ENCODE peak calls at places on chromosomes 16 and 17, in eight cellular contexts. E is pancreas, F is PC-9, D is stomach, B is PC-3, L is right lobe of liver, W is Caco-2, Z is HCT116. A is an unnamed sample. For H3K36me3 and H3K27me3, the result is how much of the 10 kb centered on the place peaks cover.

GRCh38 chr17:40779181-40779909 is 3.0 kb downstream of the KRT27 start:
- DNase-seq in E (peak), F (peak), D (no peak), B (no peak), L (no peak), W (no peak), Z (no peak), A (no peak)

GRCh38 chr17:51000835-51001638 is 119.6 kb downstream of the SPAG9 start:
- DNase-seq in E (no peak), F (peak), D (no peak), B (peak), L (no peak), W (no peak), Z (peak), A (peak)

GRCh38 chr16:21603920-21604319 is 4.5 kb downstream of the METTL9 start:
- DNase-seq in E (no peak), F (no peak), D (no peak), B (no peak), L (no peak), W (no peak), Z (no peak), A (no peak)

GRCh38 chr17:82077617-82078358 is 12.2 kb upstream of the DUS1L start:
- DNase-seq in E (peak), F (no peak), D (no peak), B (no peak), L (no peak), W (no peak), Z (no peak), A (peak)

GRCh38 chr17:9220466-9221230 is 199.3 kb downstream of the NTN1 start:
- DNase-seq in E (no peak), F (no peak), D (no peak), B (no peak), L (no peak), W (no peak), Z (no peak), A (peak)

GRCh38 chr17:51118330-51119195 is 2.1 kb downstream of the SPAG9 start:
- DNase-seq in E (peak), F (no peak), D (peak), B (peak), L (peak), W (no peak), Z (no peak), A (no peak)

GRCh38 chr16:3999890-4000325 is 116.3 kb downstream of the ADCY9 start:
- DNase-seq in E (no peak), F (no peak), D (no peak), B (no peak), L (no peak), W (no peak), Z (no peak), A (no peak)

GRCh38 chr17:45341389-45342158 is 24.8 kb upstream of the MAP3K14 start:
- DNase-seq in E (no peak), F (peak), D (no peak), B (peak), L (peak), W (peak), Z (peak), A (peak)

GRCh38 chr16:67304006-67304405 is 22.5 kb downstream of the KCTD19 start:
- DNase-seq in E (no peak), F (no peak), D (no peak), B (no peak), L (no peak), W (no peak), Z (no peak), A (no peak)

GRCh38 chr17:8581002-8581658 is 49.4 kb downstream of the MYH10 start:
- DNase-seq in E (no peak), F (no peak), D (no peak), B (no peak), L (no peak), W (no peak), Z (no peak), A (no peak)

GRCh38 chr17:71251936-71252335 is 868.9 kb upstream of the SOX9 start:
- DNase-seq in E (no peak), F (no peak), D (no peak), B (no peak), L (no peak), W (no peak), Z (no peak), A (no peak)

GRCh38 chr16:88684569-88685155 is 1.6 kb downstream of the SNAI3 start:
- DNase-seq in E (no peak), F (no peak), D (no peak), B (no peak), L (no peak), W (no peak), Z (no peak), A (peak)

DNA sequence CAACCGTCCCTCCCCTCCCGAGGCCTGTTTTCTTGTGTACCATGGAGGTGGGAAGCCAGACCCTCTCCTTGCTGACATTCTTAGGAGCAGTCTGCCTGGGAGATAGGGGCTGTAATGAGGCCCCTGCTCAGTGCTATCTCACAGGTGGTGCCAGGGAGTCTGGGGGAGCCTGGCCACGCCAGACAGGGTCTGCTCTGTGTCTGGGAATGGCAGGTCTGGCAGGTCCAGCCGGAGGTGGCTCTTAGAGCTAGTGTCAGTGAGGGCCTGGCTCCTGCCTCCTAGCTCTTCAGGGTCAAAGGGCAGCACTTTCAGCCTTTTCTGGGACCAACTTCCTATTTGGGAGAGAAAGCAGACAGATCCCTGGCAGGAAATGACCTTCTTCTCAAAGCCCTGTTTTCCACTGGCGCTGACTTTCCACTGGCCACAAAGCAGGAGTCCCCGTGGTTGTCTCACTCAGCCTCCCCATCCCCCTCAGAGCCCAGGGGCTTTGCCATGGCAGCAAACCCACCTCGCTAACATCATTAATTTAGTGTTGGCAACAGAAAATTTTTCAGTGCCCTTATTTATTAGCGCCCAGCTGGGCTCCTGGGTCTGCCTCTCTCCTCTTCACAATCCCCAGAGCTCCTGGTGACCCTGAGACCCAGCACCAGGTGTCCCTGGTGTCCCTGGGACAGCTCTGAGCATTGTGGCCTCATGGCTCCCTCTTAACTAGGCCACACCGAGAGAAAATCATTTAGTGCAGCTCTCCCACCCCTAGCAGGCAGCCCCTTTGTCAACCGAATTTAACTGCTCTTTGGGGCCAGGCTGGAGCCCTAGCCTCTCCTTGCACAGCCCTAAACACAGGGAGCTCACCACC is 24.0 kb upstream of the DOK4 start:
- DNase-seq in E (no peak), F (no peak), D (no peak), B (no peak), L (no peak), W (no peak), Z (no peak), A (peak)
- H3K4me3 ChIP-seq in E (no peak), F (no peak), D (no peak), B (no peak), L (no peak), W (no peak), Z (no peak), A (no peak)

GRCh38 chr17:19383681-19384470 is 3.1 kb downstream of the MFAP4 start:
- DNase-seq in E (no peak), F (no peak), D (no peak), B (no peak), L (peak), W (no peak), Z (no peak), A (no peak)

GRCh38 chr17:19382581-19383444 is 4.2 kb downstream of the MFAP4 start:
- DNase-seq in E (no peak), F (no peak), D (no peak), B (no peak), L (peak), W (no peak), Z (no peak), A (no peak)

GRCh38 chr17:19381361-19381740 is 3.1 kb downstream of the MAPK7 start:
- DNase-seq in E (no peak), F (no peak), D (no peak), B (no peak), L (peak), W (no peak), Z (no peak), A (no peak)

GRCh38 chr17:19380551-19381284 is 2.4 kb downstream of the MAPK7 start:
- DNase-seq in E (no peak), F (no peak), D (no peak), B (no peak), L (peak), W (no peak), Z (no peak), A (no peak)

DNA sequence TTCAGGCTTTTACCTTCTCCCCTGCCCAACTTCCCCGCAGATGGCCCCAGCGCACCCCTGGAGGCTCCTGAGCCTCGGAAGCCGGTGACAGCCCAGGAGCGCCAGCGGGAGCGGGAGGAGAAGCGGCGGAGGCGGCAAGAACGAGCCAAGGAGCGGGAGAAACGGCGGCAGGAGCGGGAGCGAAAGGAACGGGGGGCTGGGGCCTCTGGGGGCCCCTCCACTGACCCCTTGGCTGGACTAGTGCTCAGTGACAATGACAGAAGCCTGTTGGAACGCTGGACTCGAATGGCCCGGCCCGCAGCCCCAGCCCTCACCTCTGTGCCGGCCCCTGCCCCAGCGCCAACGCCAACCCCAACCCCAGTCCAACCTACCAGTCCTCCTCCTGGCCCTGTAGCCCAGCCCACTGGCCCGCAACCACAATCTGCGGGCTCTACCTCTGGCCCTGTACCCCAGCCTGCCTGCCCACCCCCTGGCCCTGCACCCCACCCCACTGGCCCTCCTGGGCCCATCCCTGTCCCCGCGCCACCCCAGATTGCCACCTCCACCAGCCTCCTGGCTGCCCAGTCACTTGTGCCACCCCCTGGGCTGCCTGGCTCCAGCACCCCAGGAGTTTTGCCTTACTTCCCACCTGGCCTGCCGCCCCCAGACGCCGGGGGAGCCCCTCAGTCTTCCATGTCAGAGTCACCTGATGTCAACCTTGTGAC is 3.6 kb downstream of the MAPK7 start:
- DNase-seq in E (no peak), F (no peak), D (no peak), B (no peak), L (peak), W (no peak), Z (no peak), A (no peak)
- H3K36me3 ChIP-seq in E (under half), F (under half), D (under half), B (under half), L (under half), W (under half), Z (under half), A (under half)

DNA sequence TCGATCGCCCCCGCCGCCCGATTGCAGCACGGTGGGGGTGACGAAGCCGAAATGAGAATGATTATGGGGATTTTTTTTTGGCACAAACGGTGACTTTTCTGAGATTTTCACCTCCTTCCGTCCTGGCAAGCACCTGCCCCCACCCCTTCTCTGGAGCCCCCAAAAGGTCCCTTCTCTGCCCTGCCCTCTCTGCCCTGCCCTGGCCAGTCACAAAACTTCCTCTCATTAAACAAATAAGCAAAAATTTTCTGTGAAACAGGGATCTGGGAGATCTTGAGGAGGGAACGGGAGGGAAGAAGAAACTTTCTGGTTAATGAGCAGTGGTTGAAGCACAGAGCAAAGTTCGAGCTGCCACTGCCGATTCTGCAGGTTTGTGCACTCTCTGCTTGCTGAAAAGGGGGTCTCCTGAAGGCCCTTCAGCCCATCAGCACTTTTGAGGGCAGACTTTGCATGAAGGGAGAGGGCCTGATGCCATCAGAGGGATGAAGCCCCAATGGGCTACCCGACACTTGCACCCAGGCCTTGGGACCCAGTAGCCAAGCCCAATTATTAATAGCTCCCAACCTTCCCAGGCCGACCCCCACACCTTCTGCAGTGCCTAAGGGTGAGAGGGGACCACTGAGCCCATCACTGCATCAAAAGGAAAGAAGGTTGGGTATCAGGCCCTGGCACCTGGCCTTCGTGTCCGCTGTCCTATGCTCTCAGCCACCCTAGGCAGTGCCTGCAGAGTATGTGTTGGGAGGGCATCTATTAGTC is 1.0 kb upstream of the HOXB8 start:
- DNase-seq in E (no peak), F (no peak), D (no peak), B (peak), L (no peak), W (no peak), Z (no peak), A (no peak)
- H3K27me3 ChIP-seq in E (under half), F (under half), D (half or more), B (half or more), L (under half), W (under half), Z (under half), A (half or more)

GRCh38 chr17:73281926-73282325 is 20.2 kb upstream of the CPSF4L start:
- DNase-seq in E (peak), F (no peak), D (no peak), B (no peak), L (no peak), W (no peak), Z (no peak), A (no peak)
- H3K4me3 ChIP-seq in E (no peak), F (no peak), D (no peak), B (no peak), L (no peak), W (no peak), Z (no peak), A (no peak)

DNA sequence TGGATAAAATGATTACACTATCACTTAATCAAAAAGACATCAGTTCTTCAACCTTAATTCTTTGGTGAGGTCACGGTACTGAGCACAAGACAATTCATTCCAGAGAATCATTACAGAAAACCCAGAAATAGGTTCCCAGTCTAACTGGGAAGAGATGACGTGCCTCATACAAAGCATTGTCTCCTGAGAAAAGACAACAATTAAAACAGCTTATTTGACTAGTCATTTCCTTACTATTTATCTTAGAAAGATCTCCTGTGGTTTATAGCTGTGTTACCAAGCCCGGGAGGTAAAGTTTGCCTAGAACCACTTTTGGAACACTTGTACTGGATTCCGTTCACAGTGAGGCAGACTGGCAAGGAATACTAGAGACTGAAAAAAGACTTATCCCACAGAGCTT is 5.1 kb downstream of the PHF12 start:
- DNase-seq in E (no peak), F (no peak), D (no peak), B (peak), L (no peak), W (no peak), Z (no peak), A (no peak)
- H3K36me3 ChIP-seq in E (under half), F (under half), D (under half), B (under half), L (under half), W (under half), Z (under half), A (under half)

GRCh38 chr16:54284931-54285413 is 1.6 kb downstream of the IRX3 start:
- DNase-seq in E (peak), F (no peak), D (no peak), B (no peak), L (no peak), W (no peak), Z (no peak), A (peak)

GRCh38 chr16:54284319-54284930 is 2.2 kb downstream of the IRX3 start:
- DNase-seq in E (peak), F (peak), D (peak), B (no peak), L (peak), W (peak), Z (no peak), A (peak)

GRCh38 chr16:54282923-54283734 is 3.5 kb downstream of the IRX3 start:
- DNase-seq in E (no peak), F (no peak), D (no peak), B (no peak), L (no peak), W (peak), Z (no peak), A (peak)

GRCh38 chr16:54282202-54282922 is 4.2 kb downstream of the IRX3 start:
- DNase-seq in E (peak), F (no peak), D (peak), B (peak), L (peak), W (peak), Z (peak), A (peak)

GRCh38 chr16:54283735-54284318 is 2.8 kb downstream of the IRX3 start:
- DNase-seq in E (peak), F (no peak), D (no peak), B (no peak), L (no peak), W (peak), Z (no peak), A (peak)
- H3K27me3 ChIP-seq in E (under half), F (under half), D (half or more), B (under half), L (under half), W (under half), Z (under half), A (half or more)

GRCh38 chr16:50697421-50697715 is 4.0 kb downstream of the NOD2 start:
- DNase-seq in E (peak), F (no peak), D (no peak), B (no peak), L (no peak), W (no peak), Z (no peak), A (no peak)

GRCh38 chr16:50699345-50700159 is 6.1 kb downstream of the NOD2 start:
- DNase-seq in E (peak), F (no peak), D (no peak), B (peak), L (peak), W (no peak), Z (no peak), A (peak)

GRCh38 chr16:50696126-50696525 is 2.7 kb downstream of the NOD2 start:
- DNase-seq in E (peak), F (no peak), D (no peak), B (no peak), L (no peak), W (peak), Z (no peak), A (no peak)

GRCh38 chr16:50696575-50697420 is 3.4 kb downstream of the NOD2 start:
- DNase-seq in E (peak), F (peak), D (peak), B (peak), L (peak), W (peak), Z (peak), A (no peak)

GRCh38 chr16:50697881-50698767 is 4.7 kb downstream of the NOD2 start:
- DNase-seq in E (peak), F (no peak), D (peak), B (no peak), L (peak), W (peak), Z (no peak), A (peak)
- H3K4me3 ChIP-seq in E (peak), F (no peak), D (peak), B (peak), L (peak), W (no peak), Z (no peak), A (no peak)

DNA sequence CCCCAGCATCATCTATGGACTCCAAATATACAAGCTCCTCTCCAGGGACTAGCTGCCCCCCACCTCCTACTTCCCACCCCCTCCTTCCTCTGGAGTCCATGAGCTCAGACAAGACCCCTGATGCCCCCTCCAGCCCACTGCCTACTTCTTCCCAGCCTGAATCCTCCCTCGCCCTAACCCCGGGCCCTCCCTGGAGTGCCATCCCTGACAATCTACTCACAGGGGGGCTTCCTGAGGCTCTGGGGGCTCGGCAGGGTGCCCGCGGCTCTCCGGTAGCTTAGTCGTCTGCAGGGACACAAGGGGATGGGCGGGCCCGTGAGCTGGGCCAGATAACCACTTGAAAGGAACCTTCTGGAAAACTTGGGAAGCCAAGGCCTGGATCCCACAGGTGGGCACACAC is 15.1 kb downstream of the MPP3 start:
- DNase-seq in E (no peak), F (no peak), D (no peak), B (no peak), L (no peak), W (no peak), Z (no peak), A (no peak)
- H3K36me3 ChIP-seq in E (under half), F (under half), D (under half), B (under half), L (under half), W (under half), Z (under half), A (under half)

GRCh38 chr16:51147776-51148673 is 3.0 kb downstream of the SALL1 start:
- DNase-seq in E (no peak), F (no peak), D (no peak), B (no peak), L (no peak), W (no peak), Z (no peak), A (no peak)
- H3K27me3 ChIP-seq in E (under half), F (under half), D (half or more), B (under half), L (under half), W (under half), Z (under half), A (under half)

A was measured in H7.